ENCODE peak calls at places on chromosomes 12 and 14, in four cellular contexts. X is testis, U is ACHN, G is iPS DF 6.9. S is an unnamed sample.
A peak's percentile ranks its signal among the peaks of the same experiment; 100 is the strongest.

GRCh38 chr14:26917086-26917485 is 319.3 kb upstream of the NOVA1 start:
- DNase-seq in G (no peak), U (peak; percentile 2), X (peak; percentile 20), S (no peak)

GRCh38 chr12:42129595-42130204 is 15.0 kb downstream of the GXYLT1 start:
- DNase-seq in U (peak; percentile 89), G (no peak), X (peak; percentile 54), S (peak; percentile 58)

GRCh38 chr14:101249676-101250036 is 311.6 kb upstream of the DIO3 start:
- DNase-seq in X (no peak), U (no peak), G (no peak), S (no peak)

GRCh38 chr14:62216121-62216520 is 453.9 kb downstream of the SNAPC1 start:
- DNase-seq in G (no peak), U (no peak), X (no peak), S (no peak)

GRCh38 chr12:9928607-9929006 is 3.6 kb downstream of the CLEC2A start:
- DNase-seq in X (no peak), U (no peak), G (no peak), S (no peak)

GRCh38 chr12:75479963-75480461 is 543 bp upstream of the GLIPR1 start:
- DNase-seq in G (no peak), U (peak; percentile 72), X (no peak), S (no peak)

GRCh38 chr12:218728-219590 is 5.0 kb upstream of the SLC6A12 start:
- DNase-seq in U (no peak), G (no peak), X (no peak), S (no peak)

GRCh38 chr12:60489071-60489470 is 893.2 kb downstream of the SLC16A7 start:
- DNase-seq in X (no peak), U (no peak), G (no peak), S (no peak)

GRCh38 chr14:71694888-71695505 is 237.2 kb upstream of the RGS6 start:
- DNase-seq in U (no peak), G (no peak), X (no peak), S (no peak)

GRCh38 chr12:50862316-50862715 is 19.6 kb downstream of the TMPRSS12 start:
- DNase-seq in U (peak; percentile 34), G (no peak), X (no peak), S (no peak)

GRCh38 chr12:102119674-102120563 is at the start of the genes NUP37 and PARPBP:
- DNase-seq in U (peak; percentile 96), G (peak; percentile 78), X (peak; percentile 94), S (peak; percentile 67)

S was measured in NCI-H2029 treated with DMSO at 0.1 percent for 48 hours.